ENCODE peak calls at places on chromosome 17, in eight cellular contexts. One of them, this sample, is unnamed.
A peak's percentile ranks its signal among the peaks of the same experiment; 100 is the strongest.

GRCh38 chr17:30226878-30227277 is 8.6 kb downstream of the SLC6A4 start:
- DNase-seq in hepatocyte: peak; percentile 5
- DNase-seq in SK-N-SH: no peak
- DNase-seq in PC-3: no peak
- DNase-seq in HCT116: no peak
- DNase-seq in MM.1S: no peak
- DNase-seq in GM23338: no peak
- DNase-seq in OCI-LY7: no peak
- DNase-seq in this sample: no peak

GRCh38 chr17:39281806-39282205 is 56.1 kb upstream of the STAC2 start:
- DNase-seq in hepatocyte: no peak
- DNase-seq in HCT116: no peak
- DNase-seq in SK-N-SH: no peak
- DNase-seq in PC-3: no peak
- DNase-seq in OCI-LY7: no peak
- DNase-seq in MM.1S: no peak
- DNase-seq in GM23338: no peak
- DNase-seq in this sample: no peak

GRCh38 chr17:64051153-64051552 is 30.7 kb upstream of the ICAM2 start:
- DNase-seq in HCT116: no peak
- DNase-seq in MM.1S: no peak
- DNase-seq in PC-3: no peak
- DNase-seq in SK-N-SH: no peak
- DNase-seq in hepatocyte: no peak
- DNase-seq in GM23338: no peak
- DNase-seq in OCI-LY7: no peak
- DNase-seq in this sample: no peak

GRCh38 chr17:28726912-28727726 is 1.1 kb upstream of the TLCD1 start:
- DNase-seq in SK-N-SH: peak; percentile 88
- DNase-seq in hepatocyte: peak; percentile 96
- DNase-seq in MM.1S: peak; percentile 96
- DNase-seq in OCI-LY7: peak; percentile 95
- DNase-seq in GM23338: peak; percentile 98
- DNase-seq in HCT116: peak; percentile 89
- DNase-seq in PC-3: peak; percentile 93
- DNase-seq in this sample: peak; percentile 98

GRCh38 chr17:7587420-7587786 is 2.5 kb downstream of the SOX15 start:
- DNase-seq in HCT116: no peak
- DNase-seq in OCI-LY7: no peak
- DNase-seq in GM23338: no peak
- DNase-seq in PC-3: peak; percentile 16
- DNase-seq in MM.1S: no peak
- DNase-seq in SK-N-SH: no peak
- DNase-seq in hepatocyte: no peak
- DNase-seq in this sample: no peak

GRCh38 chr17:8563981-8564602 is 66.4 kb downstream of the MYH10 start:
- DNase-seq in OCI-LY7: no peak
- DNase-seq in hepatocyte: no peak
- DNase-seq in SK-N-SH: no peak
- DNase-seq in HCT116: no peak
- DNase-seq in PC-3: no peak
- DNase-seq in MM.1S: no peak
- DNase-seq in GM23338: no peak
- DNase-seq in this sample: no peak

GRCh38 chr17:78896091-78896833 is 6.7 kb downstream of the CEP295NL start:
- DNase-seq in HCT116: no peak
- DNase-seq in GM23338: no peak
- DNase-seq in OCI-LY7: no peak
- DNase-seq in MM.1S: no peak
- DNase-seq in PC-3: no peak
- DNase-seq in hepatocyte: no peak
- DNase-seq in SK-N-SH: peak; percentile 39
- DNase-seq in this sample: no peak

GRCh38 chr17:28705728-28706334 is 5.9 kb downstream of the PROCA1 start:
- DNase-seq in PC-3: no peak
- DNase-seq in HCT116: no peak
- DNase-seq in OCI-LY7: no peak
- DNase-seq in hepatocyte: no peak
- DNase-seq in SK-N-SH: no peak
- DNase-seq in GM23338: no peak
- DNase-seq in MM.1S: no peak
- DNase-seq in this sample: no peak

GRCh38 chr17:80976718-80977117 is 14.9 kb upstream of the CHMP6 start:
- DNase-seq in HCT116: no peak
- DNase-seq in SK-N-SH: no peak
- DNase-seq in OCI-LY7: no peak
- DNase-seq in hepatocyte: no peak
- DNase-seq in PC-3: no peak
- DNase-seq in MM.1S: no peak
- DNase-seq in GM23338: no peak
- DNase-seq in this sample: no peak

GRCh38 chr17:39752241-39752831 is 14.6 kb downstream of the GRB7 start:
- DNase-seq in GM23338: peak; percentile 42
- DNase-seq in OCI-LY7: no peak
- DNase-seq in PC-3: no peak
- DNase-seq in SK-N-SH: no peak
- DNase-seq in hepatocyte: no peak
- DNase-seq in MM.1S: no peak
- DNase-seq in HCT116: no peak
- DNase-seq in this sample: no peak

GRCh38 chr17:7893226-7893880 is 4.8 kb downstream of the CHD3 start:
- DNase-seq in GM23338: no peak
- DNase-seq in PC-3: no peak
- DNase-seq in HCT116: no peak
- DNase-seq in hepatocyte: no peak
- DNase-seq in OCI-LY7: no peak
- DNase-seq in MM.1S: no peak
- DNase-seq in SK-N-SH: no peak
- DNase-seq in this sample: no peak

GRCh38 chr17:78793415-78793814 is 11.3 kb upstream of the CYTH1 start:
- DNase-seq in HCT116: no peak
- DNase-seq in GM23338: no peak
- DNase-seq in PC-3: no peak
- DNase-seq in SK-N-SH: no peak
- DNase-seq in hepatocyte: no peak
- DNase-seq in OCI-LY7: no peak
- DNase-seq in MM.1S: no peak
- DNase-seq in this sample: no peak

GRCh38 chr17:1888741-1889140 is 58.9 kb downstream of the RPA1 start:
- DNase-seq in HCT116: no peak
- DNase-seq in OCI-LY7: no peak
- DNase-seq in hepatocyte: no peak
- DNase-seq in GM23338: no peak
- DNase-seq in PC-3: no peak
- DNase-seq in SK-N-SH: no peak
- DNase-seq in MM.1S: no peak
- DNase-seq in this sample: no peak

GRCh38 chr17:1883536-1883935 is 53.7 kb downstream of the RPA1 start:
- DNase-seq in OCI-LY7: no peak
- DNase-seq in hepatocyte: no peak
- DNase-seq in HCT116: no peak
- DNase-seq in SK-N-SH: no peak
- DNase-seq in MM.1S: no peak
- DNase-seq in PC-3: no peak
- DNase-seq in GM23338: no peak
- DNase-seq in this sample: no peak

GRCh38 chr17:1880851-1881630 is 51.2 kb downstream of the RPA1 start:
- DNase-seq in SK-N-SH: no peak
- DNase-seq in MM.1S: no peak
- DNase-seq in PC-3: no peak
- DNase-seq in HCT116: no peak
- DNase-seq in hepatocyte: no peak
- DNase-seq in OCI-LY7: no peak
- DNase-seq in GM23338: no peak
- DNase-seq in this sample: peak; percentile 81

GRCh38 chr17:1878419-1879121 is 48.8 kb downstream of the RPA1 start:
- DNase-seq in PC-3: peak; percentile 31
- DNase-seq in OCI-LY7: no peak
- DNase-seq in MM.1S: no peak
- DNase-seq in HCT116: no peak
- DNase-seq in GM23338: no peak
- DNase-seq in hepatocyte: no peak
- DNase-seq in SK-N-SH: no peak
- DNase-seq in this sample: no peak

DNA sequence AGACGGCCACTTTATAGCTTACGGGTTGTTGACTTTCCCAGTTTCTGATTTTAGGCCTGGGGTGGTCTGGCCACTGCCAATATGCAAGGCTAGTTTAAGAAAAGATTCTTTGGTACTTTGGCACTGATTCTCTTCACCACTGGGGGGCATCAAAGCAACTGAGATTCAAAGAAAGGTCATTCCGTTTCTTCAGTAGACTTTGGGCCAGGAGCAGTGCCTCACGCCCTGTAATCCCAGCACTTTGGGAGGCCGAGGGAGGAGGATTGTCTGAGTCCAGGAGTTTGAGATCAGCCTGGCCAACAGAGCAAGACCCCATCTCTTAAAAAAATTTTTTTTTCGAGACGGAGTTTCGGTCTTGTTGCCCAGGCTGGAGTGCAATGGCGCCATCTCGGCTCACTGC is 53.0 kb downstream of the RPA1 start:
- DNase-seq in SK-N-SH: peak; percentile 49
- DNase-seq in MM.1S: no peak
- DNase-seq in PC-3: peak; percentile 54
- DNase-seq in HCT116: no peak
- DNase-seq in OCI-LY7: peak; percentile 55
- DNase-seq in GM23338: peak; percentile 79
- DNase-seq in hepatocyte: peak; percentile 32
- DNase-seq in this sample: peak; percentile 66
- TF ChIP-seq CTCF in SK-N-SH: peak; percentile 57
- TF ChIP-seq CTCF in MM.1S: peak; percentile 38
- TF ChIP-seq CTCF in PC-3: peak; percentile 58
- TF ChIP-seq CTCF in HCT116: peak; percentile 58
- TF ChIP-seq CTCF in OCI-LY7: peak; percentile 82
- TF ChIP-seq CTCF in GM23338: peak; percentile 67
- TF ChIP-seq CTCF in hepatocyte: peak; percentile 53
- TF ChIP-seq CTCF in this sample: peak; percentile 65

DNA sequence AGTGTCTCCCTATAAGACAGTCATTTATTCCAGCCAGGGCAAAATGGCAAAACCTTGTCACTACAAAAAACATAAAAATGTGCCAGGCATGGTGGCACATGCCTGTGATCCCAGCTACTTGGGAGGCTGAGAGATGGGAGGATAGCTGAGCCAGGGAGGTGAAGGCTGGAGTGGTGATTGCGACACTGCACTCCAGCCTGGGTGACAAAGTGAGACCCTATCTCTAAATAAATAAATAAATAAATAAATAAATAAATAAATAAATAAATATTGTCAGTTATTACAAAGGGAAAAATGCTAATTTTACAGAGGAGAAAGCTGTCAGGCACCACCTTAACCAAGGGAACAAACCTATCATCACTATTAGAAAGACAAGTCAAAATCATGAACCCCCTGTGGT is 75.5 kb downstream of the STH start:
- DNase-seq in SK-N-SH: no peak
- DNase-seq in GM23338: peak; percentile 38
- DNase-seq in OCI-LY7: no peak
- DNase-seq in PC-3: no peak
- DNase-seq in MM.1S: no peak
- DNase-seq in HCT116: no peak
- DNase-seq in hepatocyte: no peak
- DNase-seq in this sample: no peak
- TF ChIP-seq EZH2phosphoT487 in SK-N-SH: no peak
- TF ChIP-seq EZH2phosphoT487 in GM23338: no peak
- TF ChIP-seq EZH2phosphoT487 in OCI-LY7: no peak
- TF ChIP-seq EZH2phosphoT487 in PC-3: no peak
- TF ChIP-seq EZH2phosphoT487 in MM.1S: no peak
- TF ChIP-seq EZH2phosphoT487 in HCT116: no peak
- TF ChIP-seq EZH2phosphoT487 in hepatocyte: no peak
- TF ChIP-seq EZH2phosphoT487 in this sample: no peak

DNA sequence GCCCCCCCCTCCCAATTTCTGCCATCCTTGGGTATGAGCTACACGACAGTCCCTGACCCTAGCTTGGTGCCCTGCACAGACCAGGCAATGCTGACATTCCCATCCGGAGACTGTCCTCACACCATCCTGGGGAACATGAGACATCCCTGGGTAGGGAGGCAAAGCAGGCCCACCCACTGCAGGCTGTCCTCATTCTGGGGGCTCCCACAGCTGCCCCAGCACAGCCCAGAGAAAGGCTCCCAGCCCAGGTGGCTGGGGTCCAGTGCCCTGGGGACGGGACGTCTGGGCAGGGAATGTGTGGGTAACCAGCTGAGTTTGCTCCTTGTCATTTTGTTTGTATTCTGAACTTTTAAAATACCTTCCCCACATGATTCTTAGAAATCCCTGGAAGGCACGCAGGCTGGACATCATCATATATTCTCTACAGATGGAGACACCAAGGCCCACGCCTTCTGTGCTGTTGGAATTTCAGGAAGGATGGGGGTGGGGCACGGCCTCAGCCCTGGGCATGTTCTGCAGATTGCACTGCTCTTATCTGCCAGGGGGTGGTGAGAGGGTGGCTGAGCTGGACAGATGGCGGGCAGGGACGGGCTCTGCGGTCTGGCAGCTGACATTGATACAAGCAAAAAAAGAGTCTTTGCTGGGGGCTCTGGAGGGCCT is 28.5 kb downstream of the LRRC75A start:
- DNase-seq in MM.1S: no peak
- DNase-seq in SK-N-SH: peak; percentile 95
- DNase-seq in OCI-LY7: no peak
- DNase-seq in GM23338: peak; percentile 66
- DNase-seq in HCT116: no peak
- DNase-seq in hepatocyte: peak; percentile 73
- DNase-seq in PC-3: peak; percentile 28
- DNase-seq in this sample: no peak
- TF ChIP-seq CTCF in MM.1S: no peak
- TF ChIP-seq CTCF in SK-N-SH: peak; percentile 42
- TF ChIP-seq CTCF in OCI-LY7: no peak
- TF ChIP-seq CTCF in GM23338: peak; percentile 28
- TF ChIP-seq CTCF in HCT116: peak; percentile 20
- TF ChIP-seq CTCF in hepatocyte: peak; percentile 14
- TF ChIP-seq CTCF in PC-3: peak; percentile 18
- TF ChIP-seq CTCF in this sample: no peak

GRCh38 chr17:74574489-74575142 is 7.3 kb upstream of the CD300H start:
- DNase-seq in hepatocyte: no peak
- DNase-seq in SK-N-SH: no peak
- DNase-seq in MM.1S: no peak
- DNase-seq in GM23338: no peak
- DNase-seq in OCI-LY7: no peak
- DNase-seq in PC-3: no peak
- DNase-seq in HCT116: no peak
- DNase-seq in this sample: no peak

GRCh38 chr17:74569001-74569391 is 1.7 kb upstream of the CD300H start:
- DNase-seq in GM23338: no peak
- DNase-seq in hepatocyte: no peak
- DNase-seq in HCT116: no peak
- DNase-seq in MM.1S: no peak
- DNase-seq in OCI-LY7: no peak
- DNase-seq in PC-3: no peak
- DNase-seq in SK-N-SH: no peak
- DNase-seq in this sample: no peak

GRCh38 chr17:74571894-74572293 is 4.6 kb upstream of the CD300H start:
- DNase-seq in HCT116: no peak
- DNase-seq in OCI-LY7: no peak
- DNase-seq in MM.1S: no peak
- DNase-seq in SK-N-SH: no peak
- DNase-seq in GM23338: no peak
- DNase-seq in hepatocyte: no peak
- DNase-seq in PC-3: no peak
- DNase-seq in this sample: no peak

GRCh38 chr17:74569392-74570003 is 2.2 kb upstream of the CD300H start:
- DNase-seq in OCI-LY7: no peak
- DNase-seq in GM23338: peak; percentile 39
- DNase-seq in MM.1S: peak; percentile 26
- DNase-seq in SK-N-SH: no peak
- DNase-seq in PC-3: peak; percentile 99
- DNase-seq in hepatocyte: peak; percentile 83
- DNase-seq in HCT116: peak; percentile 97
- DNase-seq in this sample: no peak

GRCh38 chr17:74573169-74573568 is 5.9 kb upstream of the CD300H start:
- DNase-seq in hepatocyte: no peak
- DNase-seq in GM23338: peak; percentile 33
- DNase-seq in PC-3: no peak
- DNase-seq in MM.1S: no peak
- DNase-seq in OCI-LY7: no peak
- DNase-seq in SK-N-SH: no peak
- DNase-seq in HCT116: peak; percentile 18
- DNase-seq in this sample: no peak
- TF ChIP-seq EZH2phosphoT487 in hepatocyte: no peak
- TF ChIP-seq EZH2phosphoT487 in GM23338: no peak
- TF ChIP-seq EZH2phosphoT487 in PC-3: no peak
- TF ChIP-seq EZH2phosphoT487 in MM.1S: no peak
- TF ChIP-seq EZH2phosphoT487 in OCI-LY7: no peak
- TF ChIP-seq EZH2phosphoT487 in SK-N-SH: no peak
- TF ChIP-seq EZH2phosphoT487 in HCT116: no peak
- TF ChIP-seq EZH2phosphoT487 in this sample: no peak